ENCODE peak calls at places on chromosomes 13 and 19, in four cellular contexts. One of them, this sample, is unnamed.

GRCh38 chr13:31885994-31886393 is 145.6 kb upstream of the FRY start:
- DNase-seq in uterus: no peak
- DNase-seq in OCI-LY7: no peak
- DNase-seq in CD8-positive, alpha-beta T cell: no peak
- DNase-seq in this sample: no peak

GRCh38 chr19:4295972-4296771 is 6.0 kb downstream of the TMIGD2 start:
- DNase-seq in uterus: no peak
- DNase-seq in OCI-LY7: peak; percentile 50
- DNase-seq in CD8-positive, alpha-beta T cell: no peak
- DNase-seq in this sample: no peak

GRCh38 chr19:39195755-39196154 is 1.0 kb upstream of the NCCRP1 start:
- DNase-seq in CD8-positive, alpha-beta T cell: no peak
- DNase-seq in uterus: no peak
- DNase-seq in OCI-LY7: no peak
- DNase-seq in this sample: no peak

GRCh38 chr19:7509625-7510024 is 6.3 kb upstream of the ZNF358 start:
- DNase-seq in uterus: no peak
- DNase-seq in OCI-LY7: no peak
- DNase-seq in CD8-positive, alpha-beta T cell: no peak
- DNase-seq in this sample: no peak

GRCh38 chr13:26280295-26280694 is 26.4 kb downstream of the CDK8 start:
- DNase-seq in uterus: no peak
- DNase-seq in CD8-positive, alpha-beta T cell: no peak
- DNase-seq in OCI-LY7: no peak
- DNase-seq in this sample: no peak

GRCh38 chr19:508204-509150 is 1.2 kb downstream of the TPGS1 start:
- DNase-seq in OCI-LY7: no peak
- DNase-seq in uterus: no peak
- DNase-seq in CD8-positive, alpha-beta T cell: peak; percentile 18
- DNase-seq in this sample: no peak

GRCh38 chr13:113802090-113802531 is 43.1 kb downstream of the TMEM255B start:
- DNase-seq in OCI-LY7: no peak
- DNase-seq in CD8-positive, alpha-beta T cell: no peak
- DNase-seq in uterus: peak; percentile 71
- DNase-seq in this sample: no peak

GRCh38 chr13:44972956-44973581 is 16.2 kb downstream of the NUFIP1 start:
- DNase-seq in OCI-LY7: peak; percentile 38
- DNase-seq in CD8-positive, alpha-beta T cell: no peak
- DNase-seq in uterus: no peak
- DNase-seq in this sample: no peak

GRCh38 chr19:44539236-44539819 is 9.9 kb upstream of the CEACAM20 start:
- DNase-seq in uterus: no peak
- DNase-seq in OCI-LY7: no peak
- DNase-seq in CD8-positive, alpha-beta T cell: no peak
- DNase-seq in this sample: no peak

GRCh38 chr13:53189162-53189561 is 160.5 kb downstream of the OLFM4 start:
- DNase-seq in OCI-LY7: no peak
- DNase-seq in CD8-positive, alpha-beta T cell: no peak
- DNase-seq in uterus: no peak
- DNase-seq in this sample: no peak

GRCh38 chr19:3335431-3336350 is 30.7 kb upstream of the NFIC start:
- DNase-seq in CD8-positive, alpha-beta T cell: no peak
- DNase-seq in uterus: peak; percentile 54
- DNase-seq in OCI-LY7: no peak
- DNase-seq in this sample: no peak

GRCh38 chr19:35292986-35293732 is 1.2 kb downstream of the MAG start:
- DNase-seq in CD8-positive, alpha-beta T cell: no peak
- DNase-seq in uterus: no peak
- DNase-seq in OCI-LY7: no peak
- DNase-seq in this sample: no peak

GRCh38 chr13:45545686-45546409 is 69.7 kb downstream of the ERICH6B start:
- DNase-seq in uterus: no peak
- DNase-seq in CD8-positive, alpha-beta T cell: no peak
- DNase-seq in OCI-LY7: no peak
- DNase-seq in this sample: no peak

GRCh38 chr19:41563847-41564514 is 12.0 kb upstream of the CEACAM21 start:
- DNase-seq in OCI-LY7: no peak
- DNase-seq in uterus: no peak
- DNase-seq in CD8-positive, alpha-beta T cell: peak; percentile 62
- DNase-seq in this sample: no peak

GRCh38 chr19:46297700-46298476 is 1.0 kb downstream of the HIF3A start:
- DNase-seq in CD8-positive, alpha-beta T cell: no peak
- DNase-seq in uterus: peak; percentile 84
- DNase-seq in OCI-LY7: no peak
- DNase-seq in this sample: no peak

GRCh38 chr13:97301382-97302095 is 79.4 kb downstream of the MBNL2 start:
- DNase-seq in CD8-positive, alpha-beta T cell: no peak
- DNase-seq in OCI-LY7: no peak
- DNase-seq in uterus: no peak
- DNase-seq in this sample: no peak

GRCh38 chr19:17775245-17775927 is 19.6 kb upstream of the B3GNT3 start:
- DNase-seq in OCI-LY7: peak; percentile 49
- DNase-seq in CD8-positive, alpha-beta T cell: no peak
- DNase-seq in uterus: no peak
- DNase-seq in this sample: peak; percentile 43

GRCh38 chr13:107803822-107804495 is 411.4 kb downstream of the LIG4 start:
- DNase-seq in uterus: no peak
- DNase-seq in CD8-positive, alpha-beta T cell: no peak
- DNase-seq in OCI-LY7: no peak
- DNase-seq in this sample: no peak

GRCh38 chr19:19342086-19343015 is 21.7 kb downstream of the MAU2 start:
- DNase-seq in OCI-LY7: peak; percentile 57
- DNase-seq in CD8-positive, alpha-beta T cell: no peak
- DNase-seq in uterus: peak; percentile 48
- DNase-seq in this sample: no peak

GRCh38 chr13:34044041-34044440 is 226.1 kb downstream of the RFC3 start:
- DNase-seq in uterus: no peak
- DNase-seq in CD8-positive, alpha-beta T cell: no peak
- DNase-seq in OCI-LY7: no peak
- DNase-seq in this sample: no peak

GRCh38 chr13:98779695-98780094 is 27.2 kb upstream of the SLC15A1 start:
- DNase-seq in OCI-LY7: no peak
- DNase-seq in uterus: no peak
- DNase-seq in CD8-positive, alpha-beta T cell: no peak
- DNase-seq in this sample: no peak

GRCh38 chr13:25352806-25353205 is 19.0 kb upstream of the ATP8A2 start:
- DNase-seq in CD8-positive, alpha-beta T cell: no peak
- DNase-seq in OCI-LY7: no peak
- DNase-seq in uterus: no peak
- DNase-seq in this sample: no peak

GRCh38 chr19:2015611-2015950 is at the start of gene BTBD2:
- DNase-seq in OCI-LY7: peak; percentile 73
- DNase-seq in uterus: peak; percentile 60
- DNase-seq in CD8-positive, alpha-beta T cell: no peak
- DNase-seq in this sample: no peak

GRCh38 chr19:7348587-7349230 is at the start of gene ARHGEF18:
- DNase-seq in uterus: no peak
- DNase-seq in OCI-LY7: peak; percentile 97
- DNase-seq in CD8-positive, alpha-beta T cell: peak; percentile 84
- DNase-seq in this sample: no peak

GRCh38 chr19:47675859-47676258 is 37.4 kb upstream of the EHD2 start:
- DNase-seq in OCI-LY7: no peak
- DNase-seq in CD8-positive, alpha-beta T cell: no peak
- DNase-seq in uterus: no peak
- DNase-seq in this sample: no peak

GRCh38 chr19:39792999-39793546 is 14.4 kb downstream of the LEUTX start:
- DNase-seq in OCI-LY7: peak; percentile 85
- DNase-seq in CD8-positive, alpha-beta T cell: peak; percentile 63
- DNase-seq in uterus: peak; percentile 61
- DNase-seq in this sample: peak; percentile 65

GRCh38 chr19:46413262-46414031 is at the start of gene CCDC8:
- DNase-seq in OCI-LY7: no peak
- DNase-seq in CD8-positive, alpha-beta T cell: no peak
- DNase-seq in uterus: peak; percentile 95
- DNase-seq in this sample: no peak

GRCh38 chr13:25659091-25659502 is 287.3 kb downstream of the ATP8A2 start:
- DNase-seq in OCI-LY7: no peak
- DNase-seq in uterus: no peak
- DNase-seq in CD8-positive, alpha-beta T cell: no peak
- DNase-seq in this sample: no peak

GRCh38 chr13:113084943-113085540 is 20.5 kb upstream of the F7 start:
- DNase-seq in OCI-LY7: no peak
- DNase-seq in CD8-positive, alpha-beta T cell: peak; percentile 7
- DNase-seq in uterus: no peak
- DNase-seq in this sample: no peak

GRCh38 chr19:1063030-1063908 is 3.7 kb upstream of the ARHGAP45 start:
- DNase-seq in uterus: no peak
- DNase-seq in OCI-LY7: peak; percentile 90
- DNase-seq in CD8-positive, alpha-beta T cell: peak; percentile 77
- DNase-seq in this sample: no peak

GRCh38 chr13:58855283-58855682 is 1223.7 kb downstream of the PCDH17 start:
- DNase-seq in OCI-LY7: no peak
- DNase-seq in uterus: no peak
- DNase-seq in CD8-positive, alpha-beta T cell: no peak
- DNase-seq in this sample: no peak

GRCh38 chr13:97256343-97256783 is 34.2 kb downstream of the MBNL2 start:
- DNase-seq in CD8-positive, alpha-beta T cell: no peak
- DNase-seq in OCI-LY7: no peak
- DNase-seq in uterus: no peak
- DNase-seq in this sample: no peak

GRCh38 chr19:47389150-47389556 is 30.2 kb downstream of the MEIS3 start:
- DNase-seq in CD8-positive, alpha-beta T cell: no peak
- DNase-seq in OCI-LY7: no peak
- DNase-seq in uterus: no peak
- DNase-seq in this sample: no peak

GRCh38 chr13:79560954-79561353 is 80.0 kb downstream of the NDFIP2 start:
- DNase-seq in uterus: no peak
- DNase-seq in CD8-positive, alpha-beta T cell: no peak
- DNase-seq in OCI-LY7: no peak
- DNase-seq in this sample: no peak

GRCh38 chr19:17041994-17042393 is 15.4 kb upstream of the CPAMD8 start:
- DNase-seq in CD8-positive, alpha-beta T cell: no peak
- DNase-seq in uterus: no peak
- DNase-seq in OCI-LY7: no peak
- DNase-seq in this sample: no peak

DNA sequence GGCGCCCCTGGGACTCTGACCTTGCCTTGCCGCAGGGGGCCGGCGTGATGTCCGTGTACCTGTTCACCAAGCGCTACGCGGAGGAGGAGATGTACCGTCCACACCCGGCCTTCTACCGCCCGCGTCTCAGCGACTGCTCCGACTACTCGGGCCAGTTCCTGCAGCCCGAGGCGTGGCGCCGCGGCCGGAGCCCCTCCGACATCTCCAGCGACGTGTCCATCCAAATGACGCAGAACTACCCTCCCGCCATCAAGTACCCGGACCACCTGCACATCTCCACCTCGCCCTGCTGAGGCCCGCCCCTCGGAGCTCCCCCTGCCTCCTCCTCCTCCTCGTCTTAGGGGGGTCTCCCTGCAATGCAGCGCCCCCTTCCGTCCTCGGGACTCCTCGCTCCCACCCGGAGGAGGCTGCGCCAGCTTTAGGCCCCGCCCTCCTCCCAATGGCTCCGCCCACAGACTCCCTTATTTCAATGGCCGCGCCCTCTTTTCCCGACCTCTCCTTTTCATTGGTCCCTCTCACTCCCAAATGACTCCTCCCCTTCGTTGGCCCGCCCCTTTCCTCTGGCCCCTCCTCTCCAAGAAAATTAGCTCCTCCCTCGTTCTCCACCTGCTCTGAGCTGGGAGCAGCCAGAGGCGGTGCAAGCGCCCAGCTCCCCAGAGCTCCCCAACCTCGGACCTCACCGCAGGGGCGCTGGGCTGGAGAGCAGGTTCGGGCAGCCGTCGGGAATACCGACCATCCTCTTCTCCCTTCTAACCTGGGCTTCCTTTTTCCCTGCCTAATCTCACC is 20.5 kb upstream of the CACNG8 start:
- DNase-seq in uterus: no peak
- DNase-seq in OCI-LY7: no peak
- DNase-seq in CD8-positive, alpha-beta T cell: no peak
- DNase-seq in this sample: no peak
- TF ChIP-seq CTCF in uterus: no peak
- TF ChIP-seq CTCF in OCI-LY7: no peak
- TF ChIP-seq CTCF in CD8-positive, alpha-beta T cell: no peak
- TF ChIP-seq CTCF in this sample: no peak

DNA sequence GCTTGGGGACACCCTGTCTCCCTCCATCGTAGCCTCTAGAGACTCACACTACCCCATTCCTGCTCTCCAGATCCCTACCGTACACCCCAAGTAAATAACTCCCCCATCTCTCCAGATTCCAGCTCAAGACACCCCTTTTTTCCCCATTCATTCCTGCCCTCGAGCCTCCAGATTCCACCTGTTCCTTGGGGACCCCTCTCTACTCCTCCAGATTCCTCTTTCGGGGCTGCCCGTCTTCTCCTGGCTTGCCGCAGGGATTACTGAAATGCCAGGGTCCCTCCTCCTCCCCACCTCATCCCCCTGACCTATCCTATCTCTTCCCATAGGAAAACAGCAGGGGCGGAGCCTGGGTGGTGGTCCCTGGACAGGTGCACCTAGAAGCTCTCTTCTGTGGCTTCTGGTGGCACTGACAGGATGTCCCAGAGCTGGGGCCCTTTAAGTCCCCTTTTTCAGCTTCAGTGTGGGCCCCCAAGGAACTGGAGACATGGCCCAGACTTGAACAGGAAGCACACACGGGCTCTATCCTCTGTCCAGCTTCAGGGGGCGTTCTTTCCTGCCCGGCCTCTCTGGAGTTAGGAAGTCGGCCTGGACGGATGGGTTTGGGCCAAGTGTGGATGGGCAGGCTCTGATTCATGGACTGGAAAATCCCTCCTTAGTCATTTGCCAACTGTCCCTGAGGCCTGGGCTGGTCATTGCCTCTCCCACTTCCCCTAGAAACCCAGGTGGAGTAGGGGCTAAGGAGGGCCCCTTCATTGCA is 1.2 kb downstream of the ZSWIM4 start:
- DNase-seq in OCI-LY7: peak; percentile 45
- DNase-seq in uterus: peak; percentile 81
- DNase-seq in CD8-positive, alpha-beta T cell: no peak
- DNase-seq in this sample: peak; percentile 77
- TF ChIP-seq CTCF in OCI-LY7: no peak
- TF ChIP-seq CTCF in uterus: no peak
- TF ChIP-seq CTCF in CD8-positive, alpha-beta T cell: no peak
- TF ChIP-seq CTCF in this sample: no peak

DNA sequence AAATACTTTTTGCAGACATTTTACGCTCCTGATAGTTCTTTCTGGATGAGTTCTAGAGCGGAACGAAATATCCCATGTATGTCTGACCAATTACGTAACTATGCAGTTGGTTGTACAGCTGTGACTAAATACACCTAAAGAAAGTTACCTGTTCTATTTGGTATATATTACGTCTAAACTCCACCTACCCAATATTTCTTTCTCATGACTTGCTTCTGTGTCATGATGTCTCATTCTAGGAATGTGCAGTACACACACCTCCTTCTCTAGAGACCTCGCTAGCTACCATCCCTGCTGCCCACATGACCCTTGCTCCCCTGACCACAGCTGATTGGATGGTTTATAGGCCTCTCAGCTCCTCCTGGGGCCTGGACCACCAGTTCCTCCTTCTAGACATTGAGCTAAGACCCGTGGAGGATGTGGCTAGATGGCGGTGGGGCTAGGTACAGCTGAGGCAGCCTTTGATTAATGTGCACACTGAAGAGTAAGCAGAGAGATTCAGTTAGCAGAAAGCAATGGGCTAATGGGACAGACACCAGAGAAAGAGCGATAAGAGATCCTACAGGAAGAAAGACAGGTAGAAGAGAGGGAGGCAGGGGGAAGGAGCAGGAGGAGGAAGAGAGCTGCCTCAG is 422.1 kb downstream of the COG6 start:
- DNase-seq in uterus: no peak
- DNase-seq in OCI-LY7: no peak
- DNase-seq in CD8-positive, alpha-beta T cell: no peak
- DNase-seq in this sample: no peak
- TF ChIP-seq CTCF in uterus: no peak
- TF ChIP-seq CTCF in OCI-LY7: no peak
- TF ChIP-seq CTCF in CD8-positive, alpha-beta T cell: no peak
- TF ChIP-seq CTCF in this sample: no peak

GRCh38 chr13:100694722-100695644 is 20.4 kb upstream of the TMTC4 start:
- DNase-seq in CD8-positive, alpha-beta T cell: no peak
- DNase-seq in OCI-LY7: no peak
- DNase-seq in uterus: no peak
- DNase-seq in this sample: no peak
- TF ChIP-seq CTCF in CD8-positive, alpha-beta T cell: no peak
- TF ChIP-seq CTCF in OCI-LY7: peak; percentile 52
- TF ChIP-seq CTCF in uterus: no peak
- TF ChIP-seq CTCF in this sample: no peak

This sample was measured in omental fat pad.